ENCODE peak calls at places on chromosomes 7 and 10, in four cellular contexts. One of them, this sample, is unnamed.

GRCh38 chr7:25671087-25671486 is 442.8 kb upstream of the NPVF start:
- DNase-seq in lower lobe of right lung: no peak
- DNase-seq in neural progenitor cell: no peak
- DNase-seq in thoracic aorta: no peak
- DNase-seq in this sample: no peak

GRCh38 chr7:156998988-156999610 is 11.4 kb downstream of the MNX1 start:
- DNase-seq in lower lobe of right lung: no peak
- DNase-seq in neural progenitor cell: peak; percentile 63
- DNase-seq in thoracic aorta: no peak
- DNase-seq in this sample: no peak

GRCh38 chr10:19549503-19549902 is 266.7 kb upstream of the PLXDC2 start:
- DNase-seq in thoracic aorta: no peak
- DNase-seq in lower lobe of right lung: no peak
- DNase-seq in neural progenitor cell: no peak
- DNase-seq in this sample: no peak

GRCh38 chr10:34494012-34494411 is 321.1 kb downstream of the PARD3 start:
- DNase-seq in lower lobe of right lung: no peak
- DNase-seq in neural progenitor cell: no peak
- DNase-seq in thoracic aorta: no peak
- DNase-seq in this sample: no peak

GRCh38 chr10:129940617-129941198 is 23.4 kb downstream of the EBF3 start:
- DNase-seq in thoracic aorta: no peak
- DNase-seq in lower lobe of right lung: no peak
- DNase-seq in neural progenitor cell: no peak
- DNase-seq in this sample: no peak

GRCh38 chr10:104304346-104304745 is 33.9 kb downstream of the ITPRIP start:
- DNase-seq in thoracic aorta: no peak
- DNase-seq in neural progenitor cell: no peak
- DNase-seq in lower lobe of right lung: no peak
- DNase-seq in this sample: no peak

GRCh38 chr10:110394898-110395297 is 90.2 kb upstream of the SMNDC1 start:
- DNase-seq in lower lobe of right lung: no peak
- DNase-seq in neural progenitor cell: no peak
- DNase-seq in thoracic aorta: no peak
- DNase-seq in this sample: no peak

GRCh38 chr10:80429521-80429966 is 21.2 kb downstream of the PRXL2A start:
- DNase-seq in lower lobe of right lung: peak; percentile 82
- DNase-seq in neural progenitor cell: no peak
- DNase-seq in thoracic aorta: no peak
- DNase-seq in this sample: no peak

GRCh38 chr7:105012503-105013282 is 1.3 kb upstream of the KMT2E start:
- DNase-seq in thoracic aorta: peak; percentile 98
- DNase-seq in lower lobe of right lung: peak; percentile 99
- DNase-seq in neural progenitor cell: peak; percentile 99
- DNase-seq in this sample: peak; percentile 100

GRCh38 chr7:37448637-37449331 is at the start of gene ELMO1:
- DNase-seq in thoracic aorta: peak; percentile 23
- DNase-seq in lower lobe of right lung: peak; percentile 88
- DNase-seq in neural progenitor cell: peak; percentile 92
- DNase-seq in this sample: peak; percentile 87

GRCh38 chr10:82440775-82441174 is 565.8 kb downstream of the NRG3 start:
- DNase-seq in neural progenitor cell: no peak
- DNase-seq in lower lobe of right lung: no peak
- DNase-seq in thoracic aorta: no peak
- DNase-seq in this sample: no peak

GRCh38 chr10:69842020-69842419 is 40.3 kb downstream of the COL13A1 start:
- DNase-seq in thoracic aorta: no peak
- DNase-seq in neural progenitor cell: no peak
- DNase-seq in lower lobe of right lung: no peak
- DNase-seq in this sample: no peak

GRCh38 chr7:148747274-148747673 is 48.6 kb downstream of the CUL1 start:
- DNase-seq in thoracic aorta: no peak
- DNase-seq in lower lobe of right lung: no peak
- DNase-seq in neural progenitor cell: peak; percentile 63
- DNase-seq in this sample: no peak

DNA sequence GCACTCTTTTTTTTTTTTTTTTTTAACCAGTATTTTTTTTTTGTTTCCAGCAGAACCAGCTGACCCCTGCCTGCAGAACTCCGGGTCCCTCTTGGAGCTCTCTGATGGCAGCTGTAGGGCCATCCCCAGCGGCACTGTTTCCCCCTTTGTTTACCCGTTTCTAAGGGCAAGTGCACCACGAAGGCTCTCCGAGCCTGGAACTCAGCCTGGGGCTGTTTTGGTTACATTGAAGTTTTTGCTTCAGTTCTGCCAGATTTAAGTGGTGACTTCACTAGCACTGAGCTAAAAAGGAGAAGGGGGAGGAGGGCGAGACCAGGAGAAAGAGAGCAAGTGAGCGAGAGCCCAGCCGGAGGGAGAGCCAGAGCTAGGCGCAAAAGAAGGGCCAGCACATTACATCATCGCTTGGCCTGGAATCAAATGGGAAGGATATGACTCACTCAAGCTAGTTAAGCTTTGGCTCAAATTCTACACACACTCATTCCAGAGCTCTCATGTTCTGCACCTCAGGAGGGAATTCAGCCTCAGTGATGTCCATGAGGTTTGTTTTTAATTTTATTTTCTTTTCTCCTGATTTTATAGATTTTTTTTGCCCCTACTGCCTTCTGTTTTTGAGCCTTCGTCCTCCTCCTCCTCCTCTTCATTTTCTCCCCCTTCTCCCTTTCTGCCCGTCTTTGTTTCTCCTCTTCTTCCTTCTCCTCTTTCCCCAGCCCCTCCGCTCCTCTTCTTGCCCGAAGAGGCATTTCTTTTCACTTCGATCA is 272.3 kb downstream of the TRIL start:
- DNase-seq in thoracic aorta: peak; percentile 90
- DNase-seq in neural progenitor cell: peak; percentile 58
- DNase-seq in lower lobe of right lung: peak; percentile 83
- DNase-seq in this sample: peak; percentile 77
- H3K4me3 ChIP-seq in thoracic aorta: peak overlapping the region; percentile 72
- H3K4me3 ChIP-seq in neural progenitor cell: peak overlapping the region; percentile 47
- H3K4me3 ChIP-seq in lower lobe of right lung: peak overlapping the region; percentile 54
- H3K4me3 ChIP-seq in this sample: peak overlapping the region; percentile 7

GRCh38 chr10:60429084-60429849 is 39.6 kb upstream of the ANK3 start:
- DNase-seq in neural progenitor cell: no peak
- DNase-seq in lower lobe of right lung: no peak
- DNase-seq in thoracic aorta: no peak
- DNase-seq in this sample: peak; percentile 28

GRCh38 chr10:60428387-60428737 is 38.7 kb upstream of the ANK3 start:
- DNase-seq in lower lobe of right lung: no peak
- DNase-seq in neural progenitor cell: no peak
- DNase-seq in thoracic aorta: no peak
- DNase-seq in this sample: no peak

GRCh38 chr10:60426425-60426824 is 36.8 kb upstream of the ANK3 start:
- DNase-seq in neural progenitor cell: no peak
- DNase-seq in thoracic aorta: no peak
- DNase-seq in lower lobe of right lung: no peak
- DNase-seq in this sample: no peak

GRCh38 chr10:60427148-60427547 is 37.5 kb upstream of the ANK3 start:
- DNase-seq in neural progenitor cell: no peak
- DNase-seq in thoracic aorta: no peak
- DNase-seq in lower lobe of right lung: no peak
- DNase-seq in this sample: no peak

GRCh38 chr10:60427709-60428386 is 38.2 kb upstream of the ANK3 start:
- DNase-seq in lower lobe of right lung: no peak
- DNase-seq in neural progenitor cell: no peak
- DNase-seq in thoracic aorta: no peak
- DNase-seq in this sample: no peak
- H3K27ac ChIP-seq in lower lobe of right lung: no peak overlapping the region
- H3K27ac ChIP-seq in neural progenitor cell: no peak overlapping the region
- H3K27ac ChIP-seq in thoracic aorta: peak overlapping the region; percentile 4
- H3K27ac ChIP-seq in this sample: no peak overlapping the region

GRCh38 chr7:128831994-128832879 is 2.0 kb downstream of the FLNC start:
- DNase-seq in lower lobe of right lung: no peak
- DNase-seq in thoracic aorta: no peak
- DNase-seq in neural progenitor cell: peak; percentile 87
- DNase-seq in this sample: no peak

GRCh38 chr7:128833939-128834310 is 3.7 kb downstream of the FLNC start:
- DNase-seq in thoracic aorta: no peak
- DNase-seq in lower lobe of right lung: no peak
- DNase-seq in neural progenitor cell: peak; percentile 12
- DNase-seq in this sample: no peak

GRCh38 chr7:128831178-128831993 is 1.2 kb downstream of the FLNC start:
- DNase-seq in lower lobe of right lung: no peak
- DNase-seq in thoracic aorta: no peak
- DNase-seq in neural progenitor cell: peak; percentile 75
- DNase-seq in this sample: no peak

GRCh38 chr7:128833148-128833938 is 3.1 kb downstream of the FLNC start:
- DNase-seq in neural progenitor cell: peak; percentile 69
- DNase-seq in thoracic aorta: no peak
- DNase-seq in lower lobe of right lung: no peak
- DNase-seq in this sample: no peak

GRCh38 chr7:128832880-128833147 is 2.6 kb downstream of the FLNC start:
- DNase-seq in neural progenitor cell: no peak
- DNase-seq in lower lobe of right lung: no peak
- DNase-seq in thoracic aorta: no peak
- DNase-seq in this sample: no peak
- H3K4me3 ChIP-seq in neural progenitor cell: peak overlapping the region; percentile 53
- H3K4me3 ChIP-seq in lower lobe of right lung: peak overlapping the region; percentile 50
- H3K4me3 ChIP-seq in thoracic aorta: peak overlapping the region; percentile 71
- H3K4me3 ChIP-seq in this sample: no peak overlapping the region

GRCh38 chr7:17313175-17313574 is 14.7 kb downstream of the AHR start:
- DNase-seq in neural progenitor cell: no peak
- DNase-seq in thoracic aorta: no peak
- DNase-seq in lower lobe of right lung: no peak
- DNase-seq in this sample: no peak
- H3K27ac ChIP-seq in neural progenitor cell: no peak overlapping the region
- H3K27ac ChIP-seq in thoracic aorta: no peak overlapping the region
- H3K27ac ChIP-seq in lower lobe of right lung: peak overlapping the region; percentile 25
- H3K27ac ChIP-seq in this sample: no peak overlapping the region

GRCh38 chr7:5395246-5395645 is 28.4 kb downstream of the TNRC18 start:
- DNase-seq in lower lobe of right lung: no peak
- DNase-seq in thoracic aorta: no peak
- DNase-seq in neural progenitor cell: no peak
- DNase-seq in this sample: no peak

GRCh38 chr7:5396542-5396941 is 27.1 kb downstream of the TNRC18 start:
- DNase-seq in lower lobe of right lung: peak; percentile 78
- DNase-seq in thoracic aorta: no peak
- DNase-seq in neural progenitor cell: no peak
- DNase-seq in this sample: no peak

GRCh38 chr7:5394264-5395105 is 29.1 kb downstream of the TNRC18 start:
- DNase-seq in lower lobe of right lung: no peak
- DNase-seq in neural progenitor cell: no peak
- DNase-seq in thoracic aorta: no peak
- DNase-seq in this sample: no peak

GRCh38 chr7:5393328-5393727 is 30.3 kb downstream of the TNRC18 start:
- DNase-seq in lower lobe of right lung: no peak
- DNase-seq in thoracic aorta: no peak
- DNase-seq in neural progenitor cell: no peak
- DNase-seq in this sample: no peak

GRCh38 chr7:5393748-5394147 is 29.9 kb downstream of the TNRC18 start:
- DNase-seq in neural progenitor cell: no peak
- DNase-seq in lower lobe of right lung: no peak
- DNase-seq in thoracic aorta: no peak
- DNase-seq in this sample: no peak
- H3K4me3 ChIP-seq in neural progenitor cell: no peak overlapping the region
- H3K4me3 ChIP-seq in lower lobe of right lung: no peak overlapping the region
- H3K4me3 ChIP-seq in thoracic aorta: no peak overlapping the region
- H3K4me3 ChIP-seq in this sample: no peak overlapping the region

DNA sequence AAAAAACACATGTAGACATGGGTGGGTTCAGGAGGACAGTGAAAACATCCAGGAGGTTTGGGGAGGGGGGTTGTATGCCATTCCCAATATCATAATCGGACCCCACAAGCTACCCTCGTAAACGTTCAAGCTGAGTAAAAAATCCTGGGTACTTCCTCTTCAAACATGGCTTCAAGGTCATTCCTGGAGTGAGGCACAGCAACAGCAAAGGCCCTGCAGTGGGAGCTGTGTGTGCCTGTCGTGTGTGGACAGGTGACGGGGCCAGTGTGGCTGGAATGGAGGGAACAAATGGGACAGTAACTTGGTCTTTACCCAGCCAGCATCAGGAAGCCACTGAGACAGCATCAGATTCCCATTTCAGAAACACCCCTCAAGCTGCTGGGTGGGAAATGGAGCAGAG is 127.9 kb downstream of the SLIT1 start:
- DNase-seq in lower lobe of right lung: no peak
- DNase-seq in thoracic aorta: no peak
- DNase-seq in neural progenitor cell: no peak
- DNase-seq in this sample: no peak
- H3K27ac ChIP-seq in lower lobe of right lung: no peak overlapping the region
- H3K27ac ChIP-seq in thoracic aorta: no peak overlapping the region
- H3K27ac ChIP-seq in neural progenitor cell: no peak overlapping the region
- H3K27ac ChIP-seq in this sample: no peak overlapping the region

GRCh38 chr10:43392757-43393156 is 16.2 kb downstream of the HNRNPF start:
- DNase-seq in thoracic aorta: no peak
- DNase-seq in neural progenitor cell: no peak
- DNase-seq in lower lobe of right lung: no peak
- DNase-seq in this sample: no peak
- H3K4me3 ChIP-seq in thoracic aorta: no peak overlapping the region
- H3K4me3 ChIP-seq in neural progenitor cell: no peak overlapping the region
- H3K4me3 ChIP-seq in lower lobe of right lung: no peak overlapping the region
- H3K4me3 ChIP-seq in this sample: no peak overlapping the region